ENCODE peak calls at places on chromosomes 6 and 20, in five cellular contexts. C is gastrocnemius medialis, Z is RWPE1, J is heart left ventricle, A is Calu3. T is an unnamed sample.

GRCh38 chr6:36249010-36249409 is 20.9 kb upstream of the PNPLA1 start:
- DNase-seq in C (no peak), Z (no peak), J (no peak), A (no peak), T (no peak)

GRCh38 chr6:72826744-72827438 is 205.0 kb downstream of the KCNQ5 start:
- DNase-seq in C (no peak), Z (no peak), J (no peak), A (no peak), T (no peak)

GRCh38 chr6:166862287-166862977 is 93.9 kb downstream of the RNASET2 start:
- DNase-seq in C (no peak), Z (no peak), J (peak; percentile 39), A (peak; percentile 39), T (peak; percentile 83)

GRCh38 chr6:131419698-131420097 is 153.3 kb upstream of the ARG1 start:
- DNase-seq in C (no peak), Z (no peak), J (no peak), A (no peak), T (no peak)

GRCh38 chr6:150392452-150393220 is 23.8 kb downstream of the IYD start:
- DNase-seq in C (no peak), Z (no peak), J (no peak), A (no peak), T (no peak)

GRCh38 chr6:32796848-32797776 is 19.7 kb downstream of the HLA-DOB start:
- DNase-seq in C (peak; percentile 12), Z (peak; percentile 59), J (peak; percentile 55), A (peak; percentile 80), T (peak; percentile 89)

GRCh38 chr6:82875573-82876185 is 190.0 kb downstream of the UBE3D start:
- DNase-seq in C (no peak), Z (peak; percentile 91), J (no peak), A (no peak), T (no peak)

GRCh38 chr20:20521736-20522135 is 153.8 kb downstream of the INSM1 start:
- DNase-seq in C (no peak), Z (no peak), J (no peak), A (no peak), T (no peak)

GRCh38 chr20:46905364-46906125 is 10.9 kb downstream of the EYA2 start:
- DNase-seq in C (no peak), Z (no peak), J (no peak), A (no peak), T (no peak)

GRCh38 chr20:44400671-44401051 is 45.2 kb downstream of the HNF4A start:
- DNase-seq in C (no peak), Z (no peak), J (no peak), A (no peak), T (peak; percentile 19)

GRCh38 chr20:25051386-25052155 is 6.4 kb downstream of the ACSS1 start:
- DNase-seq in C (no peak), Z (no peak), J (peak; percentile 4), A (no peak), T (peak; percentile 69)

GRCh38 chr6:150025201-150025917 is at the start of gene RAET1L:
- DNase-seq in C (no peak), Z (peak; percentile 91), J (no peak), A (peak; percentile 44), T (no peak)

GRCh38 chr6:28657756-28658465 is 132.2 kb downstream of the GPX5 start:
- DNase-seq in C (no peak), Z (peak; percentile 73), J (peak; percentile 12), A (peak; percentile 74), T (no peak)

GRCh38 chr20:48682529-48683385 is 145.0 kb downstream of the PREX1 start:
- DNase-seq in C (peak; percentile 29), Z (peak; percentile 84), J (peak; percentile 90), A (peak; percentile 84), T (peak; percentile 76)

GRCh38 chr20:1118336-1119127 is at the start of gene PSMF1:
- DNase-seq in C (peak; percentile 89), Z (peak; percentile 93), J (peak; percentile 94), A (peak; percentile 91), T (peak; percentile 99)
- TF ChIP-seq CTCF in C (peak; percentile 35), Z (no peak), J (no peak), A (no peak), T (peak; percentile 48)

GRCh38 chr20:3358676-3359340 is 48.7 kb downstream of the DNAAF9 start:
- DNase-seq in C (no peak), Z (no peak), J (no peak), A (no peak), T (no peak)
- TF ChIP-seq CTCF in C (no peak), Z (no peak), J (no peak), A (no peak), T (no peak)

GRCh38 chr6:111926731-111927302 is 53.6 kb upstream of the FYN start:
- DNase-seq in C (no peak), Z (no peak), J (no peak), A (no peak), T (no peak)
- TF ChIP-seq CTCF in C (no peak), Z (no peak), J (no peak), A (no peak), T (no peak)

DNA sequence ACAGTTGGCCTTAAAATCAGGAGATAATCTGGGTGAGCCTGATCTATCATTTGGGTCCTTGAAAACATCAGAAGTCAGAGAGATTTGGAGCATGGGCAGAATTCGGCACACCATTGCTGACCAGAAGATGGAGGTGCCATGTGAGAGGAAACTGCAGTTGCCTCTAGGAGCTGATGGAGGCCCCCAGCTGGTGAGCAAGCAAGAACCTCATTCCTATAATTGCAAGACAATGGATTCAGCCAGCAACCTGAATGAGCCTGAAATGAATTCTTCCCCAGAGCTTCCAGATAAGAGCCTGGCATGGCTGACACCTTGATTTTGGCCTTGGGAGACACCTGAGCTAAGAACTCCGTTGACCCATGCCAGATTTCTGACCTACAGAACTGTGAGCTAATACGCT is 76.3 kb upstream of the FYN start:
- DNase-seq in C (no peak), Z (no peak), J (no peak), A (no peak), T (no peak)
- TF ChIP-seq CTCF in C (no peak), Z (no peak), J (no peak), A (no peak), T (no peak)

DNA sequence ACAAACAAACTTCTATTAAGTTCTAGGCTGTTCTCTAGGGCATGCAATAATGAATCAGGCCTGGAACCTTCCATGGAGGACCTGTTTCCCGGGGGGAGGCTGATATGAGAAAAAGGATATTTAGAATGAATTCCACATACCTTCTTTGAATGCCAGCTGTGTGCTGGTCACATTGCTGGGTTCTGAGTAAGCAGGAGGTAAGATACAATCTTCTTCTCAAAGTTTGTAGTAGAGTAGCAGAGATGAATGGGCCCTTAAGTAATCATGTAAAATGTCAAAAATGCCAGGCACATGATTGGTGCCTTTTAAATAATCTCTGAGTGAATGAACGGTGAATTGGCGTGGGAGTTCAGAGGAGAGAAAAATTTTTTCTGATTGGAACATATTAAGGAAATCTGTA is 47.4 kb downstream of the TGM2 start:
- DNase-seq in C (no peak), Z (peak; percentile 68), J (no peak), A (peak; percentile 37), T (no peak)
- TF ChIP-seq CTCF in C (no peak), Z (no peak), J (no peak), A (no peak), T (no peak)